ENCODE peak calls at places on chromosomes 7 and 10, in seven cellular contexts. P is CD4-positive, alpha-beta T cell; G is C1 segment of cervical spinal cord; H is AG04449; S is fibroblast of villous mesenchyme; R is M059J; T is stimulated activated CD8-positive, alpha-beta memory T cell treated with anti-CD3 and anti-CD28 coated beads, Interleukin-7, amount 100 ng/mL, for 4 hours. D is an unnamed sample.

GRCh38 chr7:10100572-10100971 is 873.1 kb upstream of the PHF14 start:
- DNase-seq in P (no peak), G (no peak), H (no peak), S (no peak), R (no peak), T (no peak), D (no peak)

GRCh38 chr7:139494835-139495568 is 11.5 kb upstream of the KLRG2 start:
- DNase-seq in P (no peak), G (no peak), H (no peak), S (no peak), R (no peak), T (no peak), D (no peak)

GRCh38 chr7:127582361-127582760 is 3.0 kb downstream of the GCC1 start:
- DNase-seq in P (no peak), G (no peak), H (no peak), S (peak; percentile 36), R (no peak), T (no peak), D (no peak)

GRCh38 chr10:86242761-86243160 is 123.8 kb downstream of the GRID1 start:
- DNase-seq in P (no peak), G (no peak), H (no peak), S (no peak), R (no peak), T (no peak), D (no peak)

GRCh38 chr10:103843854-103844567 is 11.4 kb downstream of the SH3PXD2A start:
- DNase-seq in P (no peak), G (no peak), H (no peak), S (no peak), R (no peak), T (no peak), D (no peak)

GRCh38 chr7:56105508-56105907 is 768 bp downstream of the CHCHD2 start:
- DNase-seq in P (peak; percentile 15), G (no peak), H (peak; percentile 41), S (peak; percentile 87), R (peak; percentile 80), T (no peak), D (peak; percentile 55)

GRCh38 chr7:105799677-105800076 is 76.7 kb downstream of the ATXN7L1 start:
- DNase-seq in P (no peak), G (no peak), H (no peak), S (peak; percentile 30), R (no peak), T (no peak), D (no peak)

GRCh38 chr7:143216151-143216550 is 5.7 kb upstream of the TAS2R40 start:
- DNase-seq in P (no peak), G (no peak), H (peak; percentile 23), S (peak; percentile 5), R (peak; percentile 5), T (no peak), D (no peak)

GRCh38 chr7:26667514-26668133 is 196.8 kb downstream of the SKAP2 start:
- DNase-seq in P (peak; percentile 15), G (peak; percentile 68), H (peak; percentile 59), S (peak; percentile 87), R (peak; percentile 94), T (peak; percentile 36), D (peak; percentile 96)

GRCh38 chr10:14126697-14127440 is 203.9 kb downstream of the FRMD4A start:
- DNase-seq in P (no peak), G (no peak), H (no peak), S (no peak), R (peak; percentile 42), T (no peak), D (peak; percentile 54)

GRCh38 chr7:73717991-73718405 is 1.5 kb downstream of the STX1A start:
- DNase-seq in P (peak; percentile 71), G (no peak), H (peak; percentile 65), S (peak; percentile 85), R (peak; percentile 100), T (peak; percentile 72), D (peak; percentile 93)

GRCh38 chr10:19946791-19947190 is 130.6 kb downstream of the PLXDC2 start:
- DNase-seq in P (no peak), G (no peak), H (no peak), S (no peak), R (no peak), T (no peak), D (no peak)

GRCh38 chr10:93305122-93305521 is 177.0 kb downstream of the MYOF start:
- DNase-seq in P (no peak), G (no peak), H (no peak), S (no peak), R (no peak), T (no peak), D (no peak)

GRCh38 chr7:2482725-2483451 is 6.7 kb upstream of the GRIFIN start:
- DNase-seq in P (no peak), G (no peak), H (no peak), S (no peak), R (peak; percentile 43), T (no peak), D (no peak)

GRCh38 chr10:21724695-21725371 is 190.8 kb downstream of the MLLT10 start:
- DNase-seq in P (peak; percentile 37), G (peak; percentile 46), H (peak; percentile 99), S (peak; percentile 100), R (peak; percentile 97), T (peak; percentile 8), D (peak; percentile 100)

GRCh38 chr10:17113346-17113745 is 16.3 kb downstream of the CUBN start:
- DNase-seq in P (no peak), G (no peak), H (no peak), S (no peak), R (peak; percentile 93), T (no peak), D (peak; percentile 68)

GRCh38 chr10:55966131-55966530 is 394.9 kb downstream of the ZWINT start:
- DNase-seq in P (no peak), G (no peak), H (no peak), S (no peak), R (no peak), T (no peak), D (peak; percentile 76)

GRCh38 chr7:151409555-151410404 is at the start of gene WDR86:
- DNase-seq in P (peak; percentile 36), G (no peak), H (no peak), S (no peak), R (no peak), T (no peak), D (no peak)

GRCh38 chr10:22573820-22574569 is 140.4 kb downstream of the PIP4K2A start:
- DNase-seq in P (peak; percentile 10), G (no peak), H (no peak), S (peak; percentile 53), R (peak; percentile 9), T (peak; percentile 3), D (peak; percentile 25)

GRCh38 chr7:75856562-75856961 is 22.3 kb upstream of the RHBDD2 start:
- DNase-seq in P (no peak), G (no peak), H (no peak), S (no peak), R (peak; percentile 24), T (no peak), D (no peak)

GRCh38 chr7:158957921-158958471 is 101.6 kb downstream of the DYNC2I1 start:
- DNase-seq in P (peak; percentile 32), G (no peak), H (no peak), S (no peak), R (no peak), T (no peak), D (peak; percentile 61)

GRCh38 chr10:102642553-102643345 is 1.5 kb upstream of the TRIM8 start:
- DNase-seq in P (peak; percentile 58), G (peak; percentile 56), H (no peak), S (peak; percentile 71), R (peak; percentile 61), T (no peak), D (peak; percentile 54)

GRCh38 chr10:127142141-127142540 is 54.2 kb downstream of the INSYN2A start:
- DNase-seq in P (no peak), G (no peak), H (no peak), S (no peak), R (no peak), T (no peak), D (no peak)

GRCh38 chr10:32377458-32378370 is 30.8 kb upstream of the EPC1 start:
- DNase-seq in P (peak; percentile 27), G (peak; percentile 13), H (no peak), S (peak; percentile 52), R (peak; percentile 27), T (no peak), D (peak; percentile 50)

GRCh38 chr10:33094263-33095051 is 136.4 kb upstream of the ITGB1 start:
- DNase-seq in P (no peak), G (no peak), H (no peak), S (no peak), R (no peak), T (no peak), D (no peak)

GRCh38 chr7:69911337-69911736 is 313.1 kb downstream of the AUTS2 start:
- DNase-seq in P (no peak), G (no peak), H (no peak), S (no peak), R (no peak), T (no peak), D (no peak)

D was measured in MCF 10A.